ENCODE peak calls at places on chromosomes 6 and 20, in four cellular contexts. U is trophoblast cell; K is CD8-positive, alpha-beta T cell; R is SJSA1. V is an unnamed sample.

GRCh38 chr6:35048631-35049083 is 92.5 kb downstream of the TCP11 start:
- DNase-seq in K (no peak), R (no peak), U (peak), V (peak)

GRCh38 chr20:32108814-32109391 is 611 bp upstream of the TM9SF4 start:
- DNase-seq in R (no peak), U (no peak), K (no peak), V (no peak)

GRCh38 chr6:114650891-114651290 is 308.1 kb upstream of the HS3ST5 start:
- DNase-seq in U (peak), K (no peak), R (no peak), V (no peak)

GRCh38 chr6:52077180-52077884 is 10.1 kb downstream of the PKHD1 start:
- DNase-seq in K (no peak), R (no peak), U (no peak), V (no peak)

GRCh38 chr6:41347349-41348050 is 12.1 kb downstream of the NCR2 start:
- DNase-seq in K (no peak), R (peak), U (no peak), V (no peak)

GRCh38 chr6:118776607-118777549 is 117.1 kb upstream of the ASF1A start:
- DNase-seq in U (peak), R (peak), K (peak), V (peak)

GRCh38 chr6:113433506-113433991 is 423.6 kb upstream of the MARCKS start:
- DNase-seq in R (no peak), K (no peak), U (peak), V (no peak)

GRCh38 chr20:49572857-49573256 is 4.9 kb upstream of the PTGIS start:
- DNase-seq in K (no peak), U (no peak), R (no peak), V (no peak)

GRCh38 chr20:20083796-20084195 is 31.5 kb downstream of the CFAP61 start:
- DNase-seq in K (no peak), R (no peak), U (peak), V (no peak)

GRCh38 chr6:155455766-155456165 is at the start of gene NOX3:
- DNase-seq in R (no peak), K (no peak), U (no peak), V (no peak)

GRCh38 chr6:155466546-155466945 is 10.9 kb upstream of the NOX3 start:
- DNase-seq in U (no peak), R (no peak), K (no peak), V (no peak)

DNA sequence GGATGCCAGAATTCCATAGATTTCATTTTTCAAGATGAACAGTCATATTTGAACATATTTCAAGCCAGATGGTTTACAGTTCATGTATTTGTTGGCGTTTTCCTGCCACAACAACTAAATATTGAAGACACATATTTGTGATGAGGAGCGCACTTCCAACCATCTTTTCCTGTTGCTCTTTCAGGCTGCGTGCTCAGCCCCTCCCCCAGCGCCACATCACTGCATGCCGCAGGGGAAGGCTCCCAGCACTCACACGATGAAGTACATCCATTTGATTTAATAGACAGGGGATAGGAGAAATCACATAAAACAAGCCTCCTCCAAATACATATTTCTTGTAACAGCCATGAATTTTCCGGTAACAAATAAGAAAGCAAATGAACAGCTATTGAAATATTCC is 6.0 kb upstream of the NOX3 start:
- DNase-seq in R (no peak), K (no peak), U (no peak), V (no peak)
- H3K27ac ChIP-seq in R (no peak), K (no peak), U (no peak), V (no peak)

DNA sequence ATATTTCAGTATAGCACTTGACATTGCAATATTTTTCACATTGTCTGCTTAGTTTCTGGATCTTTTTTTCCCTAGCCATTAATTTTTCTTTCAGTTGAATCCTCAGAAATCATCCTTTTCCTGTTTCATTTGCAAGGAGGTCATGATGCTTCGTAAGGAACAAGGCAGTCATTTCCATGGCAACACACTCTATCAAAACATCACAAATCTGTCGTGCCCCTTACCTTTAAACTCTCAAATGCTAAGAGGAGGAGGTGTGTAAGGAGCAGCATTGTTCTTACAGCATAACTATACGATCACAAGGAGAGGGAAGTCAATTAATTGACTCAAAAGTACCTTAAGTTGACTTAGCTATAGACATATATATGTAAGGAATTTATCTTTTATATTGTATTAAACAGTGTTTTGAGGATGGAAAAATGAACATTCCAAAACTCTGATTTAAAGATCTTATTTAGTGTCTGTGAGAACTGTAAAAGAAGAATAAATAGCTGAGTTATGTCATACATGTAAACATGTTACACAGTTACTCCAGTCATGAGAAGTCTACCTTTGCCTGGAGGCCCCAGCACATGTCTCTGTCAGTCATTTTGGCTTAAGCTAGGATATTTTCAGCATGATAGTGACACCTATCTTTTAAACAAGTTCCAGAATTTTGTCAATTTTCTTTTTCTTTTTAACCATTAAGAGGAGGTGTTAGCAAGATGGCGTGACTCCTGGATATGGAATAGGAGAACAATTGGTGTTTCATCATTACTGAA is 41.6 kb downstream of the CDKAL1 start:
- DNase-seq in K (no peak), U (no peak), R (no peak), V (no peak)
- H3K27ac ChIP-seq in K (no peak), U (no peak), R (no peak), V (no peak)

DNA sequence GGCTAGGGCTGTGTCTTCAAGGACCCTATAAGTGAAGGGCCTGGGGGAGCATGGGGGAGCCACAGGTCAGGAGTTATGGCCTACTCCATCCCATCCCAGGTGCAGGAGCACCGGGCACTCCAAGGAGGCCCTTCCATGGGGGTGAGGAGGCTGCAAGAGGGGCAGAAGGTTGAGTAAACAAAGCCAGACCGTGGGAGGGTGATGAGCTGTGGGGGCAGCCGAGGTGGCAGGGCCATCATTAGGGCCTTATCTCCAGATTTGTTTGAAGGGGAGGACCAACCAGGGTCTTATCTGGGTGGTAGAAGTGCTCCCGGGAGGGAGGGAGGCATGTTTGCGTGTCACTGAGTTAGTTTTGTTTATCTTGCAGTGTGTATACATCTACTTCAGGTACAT is 2.1 kb upstream of the FAM83C start:
- DNase-seq in U (no peak), K (no peak), R (no peak), V (no peak)
- H3K27ac ChIP-seq in U (no peak), K (no peak), R (no peak), V (no peak)

GRCh38 chr6:49300443-49300842 is 162.6 kb downstream of the MMUT start:
- DNase-seq in U (peak), R (no peak), K (no peak), V (no peak)
- H3K27ac ChIP-seq in U (no peak), R (no peak), K (no peak), V (no peak)

GRCh38 chr6:37632989-37633550 is 64.6 kb downstream of the MDGA1 start:
- DNase-seq in K (no peak), R (no peak), U (no peak), V (no peak)

GRCh38 chr6:37632291-37632690 is 65.4 kb downstream of the MDGA1 start:
- DNase-seq in R (no peak), U (no peak), K (no peak), V (no peak)

GRCh38 chr6:37628611-37629320 is 68.9 kb downstream of the MDGA1 start:
- DNase-seq in K (no peak), U (no peak), R (no peak), V (no peak)

GRCh38 chr6:37631295-37631694 is 66.4 kb downstream of the MDGA1 start:
- DNase-seq in U (no peak), R (no peak), K (no peak), V (no peak)

DNA sequence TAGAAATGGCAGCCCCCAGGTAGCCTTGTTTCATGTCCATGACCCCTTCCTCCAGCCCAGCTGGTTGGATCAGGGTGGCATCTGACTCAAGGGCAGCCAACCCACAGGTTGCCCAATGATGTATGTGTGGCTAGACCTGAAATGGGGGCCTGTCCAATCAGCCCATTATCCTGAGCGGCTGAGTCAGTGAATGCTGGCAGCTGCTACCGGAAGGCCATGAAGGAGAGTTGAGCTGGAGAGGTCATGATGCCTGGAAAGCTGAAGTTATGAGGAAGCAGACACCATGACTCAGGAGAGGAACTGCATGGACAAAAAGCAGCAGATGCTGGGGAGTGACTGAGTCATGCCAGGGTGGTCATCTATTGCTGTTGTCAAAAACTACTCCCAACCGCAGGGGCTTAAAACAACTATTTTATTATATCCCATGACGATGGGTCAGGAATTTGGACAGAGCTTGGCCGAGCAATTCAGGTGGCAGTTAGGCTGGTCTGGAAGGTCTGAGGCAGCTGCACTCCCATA is 67.3 kb downstream of the MDGA1 start:
- DNase-seq in K (no peak), U (peak), R (peak), V (no peak)
- H3K27ac ChIP-seq in K (no peak), U (no peak), R (peak), V (no peak)